ENCODE peak calls at places on chromosome 15, in four cellular contexts. K is CD8-positive, alpha-beta T cell; H is B cell; E is GM20000. C is an unnamed sample.

GRCh38 chr15:56199038-56199437 is 44.6 kb downstream of the RFX7 start:
- DNase-seq in E (no peak), H (no peak), K (no peak), C (no peak)

GRCh38 chr15:95086543-95087252 is 855.3 kb downstream of the MCTP2 start:
- DNase-seq in E (no peak), K (no peak), H (no peak), C (no peak)

GRCh38 chr15:70643106-70643782 is 120.1 kb downstream of the UACA start:
- DNase-seq in K (no peak), H (no peak), E (no peak), C (no peak)

GRCh38 chr15:55094152-55094551 is 102.6 kb downstream of the RSL24D1 start:
- DNase-seq in E (no peak), K (no peak), H (no peak), C (no peak)

GRCh38 chr15:89912674-89913396 is at the start of gene ARPIN:
- DNase-seq in H (no peak), E (no peak), K (peak), C (no peak)

GRCh38 chr15:64050281-64051092 is 4.2 kb upstream of the DAPK2 start:
- DNase-seq in K (no peak), E (no peak), H (no peak), C (no peak)

GRCh38 chr15:99029358-99029871 is 21.8 kb upstream of the PGPEP1L start:
- DNase-seq in H (no peak), E (no peak), K (no peak), C (no peak)

GRCh38 chr15:100340721-100341661 is 784 bp downstream of the ADAMTS17 start:
- DNase-seq in K (no peak), H (no peak), E (no peak), C (no peak)

GRCh38 chr15:19992428-19992827 is 549.2 kb downstream of the GOLGA6L6 start:
- DNase-seq in E (no peak), H (no peak), K (no peak), C (no peak)

GRCh38 chr15:66720206-66721010 is 18.4 kb downstream of the SMAD6 start:
- DNase-seq in H (no peak), E (no peak), K (no peak), C (no peak)

GRCh38 chr15:75796321-75796720 is 46.9 kb upstream of the UBE2Q2 start:
- DNase-seq in K (no peak), E (no peak), H (no peak), C (no peak)

GRCh38 chr15:60344987-60345386 is 52.8 kb downstream of the ANXA2 start:
- DNase-seq in H (no peak), K (no peak), E (no peak), C (no peak)

GRCh38 chr15:27222479-27222878 is 251.5 kb downstream of the GABRG3 start:
- DNase-seq in K (no peak), H (no peak), E (no peak), C (no peak)

GRCh38 chr15:63764124-63764827 is 69.5 kb downstream of the HERC1 start:
- DNase-seq in E (no peak), H (no peak), K (no peak), C (no peak)

GRCh38 chr15:89542369-89542768 is 32.9 kb upstream of the TICRR start:
- DNase-seq in E (no peak), K (no peak), H (no peak), C (no peak)

GRCh38 chr15:59313703-59314332 is 58.9 kb downstream of the MYO1E start:
- DNase-seq in E (peak), K (no peak), H (no peak), C (peak)

GRCh38 chr15:38217181-38217580 is 35.5 kb upstream of the SPRED1 start:
- DNase-seq in E (no peak), H (no peak), K (no peak), C (no peak)

GRCh38 chr15:73305331-73306211 is 63.2 kb downstream of the HCN4 start:
- DNase-seq in K (no peak), H (no peak), E (peak), C (peak)
- TF ChIP-seq CTCF in K (no peak), H (no peak), E (peak), C (peak)

GRCh38 chr15:80787238-80787805 is 8.2 kb downstream of the CEMIP start:
- DNase-seq in K (no peak), E (no peak), H (no peak), C (no peak)
- TF ChIP-seq CTCF in K (no peak), E (no peak), H (no peak), C (no peak)

DNA sequence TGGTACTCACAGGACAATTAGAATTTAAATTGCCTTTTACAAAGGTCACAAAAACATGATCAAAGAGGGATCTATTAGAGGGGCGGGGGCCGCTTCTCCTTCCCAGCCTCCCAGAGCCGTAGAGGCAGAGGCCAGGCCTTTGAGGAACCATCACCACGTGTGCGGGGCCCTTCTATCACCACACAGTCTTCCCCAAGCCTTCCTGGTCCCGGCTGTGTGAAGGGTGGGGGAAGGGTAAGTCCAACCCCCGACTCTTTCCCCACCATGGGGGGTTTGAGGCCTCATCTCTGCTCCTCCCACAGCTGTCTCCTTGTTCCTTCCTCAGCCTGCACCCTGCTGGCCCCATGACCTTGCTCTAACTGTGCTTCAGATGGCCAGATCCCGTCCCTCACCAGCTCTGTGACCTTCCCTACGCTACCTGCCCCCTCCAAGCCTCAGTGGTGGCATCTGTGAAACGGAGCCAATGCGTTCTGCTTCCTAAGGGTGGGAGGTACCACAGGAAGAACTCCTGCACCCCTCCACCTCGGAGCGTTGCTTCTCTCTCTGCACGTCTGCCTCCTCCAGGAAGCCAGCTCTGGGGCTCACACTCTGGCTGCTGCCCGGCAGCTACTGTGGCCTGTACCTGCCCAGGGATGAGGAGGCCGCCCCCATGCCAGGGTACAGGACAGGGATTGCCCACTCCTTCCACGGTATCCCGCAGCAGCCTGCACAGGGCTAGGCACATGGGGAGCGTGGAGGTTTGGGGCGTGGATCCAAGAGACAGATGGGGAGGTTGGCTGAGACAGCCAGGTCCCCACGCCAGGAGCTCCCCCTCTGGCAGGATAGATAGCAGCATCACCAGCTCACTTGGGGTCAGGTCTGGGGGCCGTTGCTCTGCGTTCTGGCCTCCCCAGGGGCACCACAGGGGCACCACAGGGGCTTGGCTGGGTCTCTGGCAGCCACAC is 83.8 kb downstream of the LINGO1 start:
- DNase-seq in H (no peak), E (no peak), K (no peak), C (no peak)
- TF ChIP-seq CTCF in H (no peak), E (no peak), K (no peak), C (peak)

GRCh38 chr15:41970456-41970855 is 1.9 kb downstream of the EHD4 start:
- DNase-seq in H (no peak), E (no peak), K (no peak), C (no peak)

GRCh38 chr15:41967506-41968206 is 4.7 kb downstream of the EHD4 start:
- DNase-seq in K (no peak), H (peak), E (peak), C (peak)

GRCh38 chr15:41969851-41970431 is 2.4 kb downstream of the EHD4 start:
- DNase-seq in K (peak), H (peak), E (peak), C (peak)

GRCh38 chr15:41966920-41967465 is 5.4 kb downstream of the EHD4 start:
- DNase-seq in E (peak), H (no peak), K (no peak), C (no peak)

DNA sequence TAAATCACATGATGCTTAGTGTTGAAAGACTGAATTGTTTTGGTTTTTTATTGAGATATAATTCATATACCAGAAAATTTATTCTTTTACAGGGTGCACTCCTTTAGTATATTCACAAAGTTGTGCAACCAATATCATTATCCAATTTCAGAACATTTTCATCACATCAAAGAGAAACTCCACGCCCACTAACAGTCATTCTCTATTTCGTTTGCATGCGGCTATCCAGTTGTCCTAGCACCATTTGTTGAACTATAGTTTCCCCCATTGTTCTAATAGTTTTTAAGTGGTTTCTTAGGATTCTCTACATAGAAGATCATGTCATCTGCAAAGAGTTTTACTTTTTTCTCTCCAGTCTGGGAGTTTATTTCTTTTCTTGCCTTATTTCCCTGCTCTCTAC is 3.6 kb downstream of the EHD4 start:
- DNase-seq in E (no peak), K (no peak), H (no peak), C (no peak)
- TF ChIP-seq CTCF in E (no peak), K (no peak), H (no peak), C (no peak)

GRCh38 chr15:90957791-90958190 is 3.1 kb downstream of the RCCD1 start:
- DNase-seq in K (no peak), E (no peak), H (no peak), C (no peak)
- TF ChIP-seq CTCF in K (no peak), E (no peak), H (no peak), C (no peak)

GRCh38 chr15:79682285-79682684 is 214.5 kb downstream of the MTHFS start:
- DNase-seq in E (no peak), K (no peak), H (peak), C (no peak)

GRCh38 chr15:79676621-79677020 is 220.2 kb downstream of the MTHFS start:
- DNase-seq in E (no peak), H (no peak), K (no peak), C (no peak)

GRCh38 chr15:79678032-79678701 is 218.6 kb downstream of the MTHFS start:
- DNase-seq in E (no peak), H (no peak), K (no peak), C (no peak)

GRCh38 chr15:79682851-79683288 is 213.9 kb downstream of the MTHFS start:
- DNase-seq in K (no peak), E (no peak), H (no peak), C (no peak)

GRCh38 chr15:79680721-79681120 is 216.1 kb downstream of the MTHFS start:
- DNase-seq in K (no peak), E (peak), H (peak), C (peak)
- TF ChIP-seq CTCF in K (no peak), E (no peak), H (no peak), C (no peak)